ENCODE peak calls at places on chromosomes 5 and 9, in ten cellular contexts. W is endothelial cell; T is activated CD4-positive, alpha-beta T cell treated with anti-CD3 and anti-CD28 coated beads, Interleukin-2, amount 10 ng/mL, durations not matched to agents 7 days and 5 days; V is NCI-H1105; Q is brain microvascular endothelial cell; U is iPS-NIHi11; K is stimulated activated CD4-positive, alpha-beta T cell treated with anti-CD3 and anti-CD28 coated beads, Interleukin-12 subunit alpha, Interleukin-12 subunit beta, amount 100 ng/mL, for 4 hours; M is stimulated activated CD8-positive, alpha-beta memory T cell treated with anti-CD3 and anti-CD28 coated beads, Interleukin-2, amount 100 ng/mL, for 1 hour; H is lower leg skin; G is CD8-positive, alpha-beta T cell. J is an unnamed sample.
A peak's percentile ranks its signal among the peaks of the same experiment; 100 is the strongest.

GRCh38 chr5:103424008-103424407 is 138.6 kb downstream of the NUDT12 start:
- DNase-seq in G (no peak), W (no peak), K (no peak), U (no peak), H (no peak), Q (peak; percentile 25), T (no peak), V (no peak), M (no peak), J (no peak)

GRCh38 chr5:174559141-174559540 is 165.2 kb upstream of the MSX2 start:
- DNase-seq in V (no peak), M (no peak), K (no peak), W (no peak), H (no peak), U (no peak), T (no peak), Q (no peak), G (no peak), J (no peak)

GRCh38 chr9:79501546-79501945 is 70.2 kb upstream of the TLE4 start:
- DNase-seq in Q (no peak), K (no peak), M (no peak), V (no peak), H (no peak), T (no peak), G (no peak), W (no peak), U (no peak), J (no peak)

GRCh38 chr5:43602456-43602817 is 543 bp upstream of the NNT start:
- DNase-seq in G (peak; percentile 58), U (peak; percentile 45), K (no peak), V (peak; percentile 62), W (no peak), T (peak; percentile 17), H (no peak), M (no peak), Q (peak; percentile 48), J (peak; percentile 39)

GRCh38 chr5:39356263-39356662 is 8.0 kb downstream of the C9 start:
- DNase-seq in U (no peak), K (no peak), G (no peak), T (no peak), V (no peak), M (no peak), W (no peak), Q (no peak), H (no peak), J (no peak)

GRCh38 chr5:82707741-82708140 is 369.5 kb downstream of the TMEM167A start:
- DNase-seq in T (no peak), Q (peak; percentile 9), M (no peak), G (no peak), U (no peak), W (no peak), H (no peak), K (no peak), V (no peak), J (no peak)

GRCh38 chr9:76662476-76663281 is 101.6 kb upstream of the PCA3 start:
- DNase-seq in W (no peak), M (no peak), U (no peak), T (no peak), K (no peak), G (no peak), V (peak; percentile 57), H (no peak), Q (no peak), J (no peak)

GRCh38 chr9:110133608-110134214 is 74.2 kb downstream of the C9orf152 start:
- DNase-seq in M (no peak), Q (peak; percentile 47), H (no peak), W (no peak), G (no peak), V (no peak), K (no peak), U (no peak), T (no peak), J (no peak)

GRCh38 chr9:131178382-131178781 is 53.0 kb downstream of the NUP214 start:
- DNase-seq in V (no peak), M (peak; percentile 65), G (peak; percentile 86), T (peak; percentile 85), H (peak; percentile 41), W (peak; percentile 88), U (peak; percentile 89), Q (peak; percentile 66), K (peak; percentile 69), J (peak; percentile 54)

GRCh38 chr9:137411670-137412380 is 11.1 kb downstream of the EXD3 start:
- DNase-seq in T (peak; percentile 26), K (no peak), M (no peak), G (no peak), U (peak; percentile 73), Q (peak; percentile 90), W (no peak), H (peak; percentile 59), V (no peak), J (peak; percentile 90)

GRCh38 chr5:73943375-73943774 is 317.4 kb downstream of the ARHGEF28 start:
- DNase-seq in U (no peak), W (no peak), H (no peak), G (no peak), M (no peak), T (no peak), K (no peak), Q (no peak), V (no peak), J (no peak)

GRCh38 chr9:127201071-127201541 is 63.5 kb upstream of the GARNL3 start:
- DNase-seq in H (no peak), M (no peak), G (no peak), T (no peak), W (no peak), U (no peak), V (no peak), Q (no peak), K (no peak), J (no peak)

GRCh38 chr9:137606734-137607138 is 1.2 kb downstream of the ARRDC1 start:
- DNase-seq in V (no peak), T (no peak), Q (no peak), M (no peak), U (peak; percentile 4), K (no peak), H (no peak), G (no peak), W (no peak), J (no peak)

GRCh38 chr5:73282923-73283322 is 109.9 kb downstream of the TMEM174 start:
- DNase-seq in G (no peak), H (no peak), T (no peak), V (peak; percentile 32), Q (no peak), K (no peak), W (no peak), U (no peak), M (no peak), J (no peak)

J was measured in mucosa of gallbladder.